ENCODE peak calls at places on chromosomes 11 and 22, in four cellular contexts. V is HepG2, Q is H1, X is GM12878. R is an unnamed sample.

GRCh38 chr22:43891360-43892182 is at the start of gene PNPLA5:
- DNase-seq in V (no peak), Q (peak), X (no peak), R (peak)

GRCh38 chr11:80109031-80109430 is 668.2 kb upstream of the TENM4 start:
- DNase-seq in Q (no peak), X (no peak), V (no peak), R (no peak)

GRCh38 chr11:121341609-121342008 is 49.0 kb downstream of the SC5D start:
- DNase-seq in Q (no peak), X (no peak), V (no peak), R (no peak)

GRCh38 chr11:26227311-26227710 is 104.6 kb upstream of the ANO3 start:
- DNase-seq in X (peak), Q (no peak), V (peak), R (peak)

GRCh38 chr11:75655619-75656018 is 13.2 kb downstream of the MAP6 start:
- DNase-seq in X (no peak), Q (no peak), V (no peak), R (no peak)

GRCh38 chr22:41523464-41524221 is 20.6 kb downstream of the POLR3H start:
- DNase-seq in Q (no peak), V (no peak), X (no peak), R (peak)

GRCh38 chr11:105878510-105878909 is 143.5 kb downstream of the MSANTD4 start:
- DNase-seq in X (no peak), Q (no peak), V (peak), R (no peak)

GRCh38 chr11:105024394-105024793 is 1.4 kb upstream of the CASP5 start:
- DNase-seq in V (no peak), X (no peak), Q (no peak), R (no peak)

GRCh38 chr11:1920909-1921575 is 1.5 kb downstream of the TNNT3 start:
- DNase-seq in V (no peak), Q (no peak), X (no peak), R (peak)

GRCh38 chr22:48391820-48392219 is 1435.9 kb downstream of the BRD1 start:
- DNase-seq in Q (peak), X (no peak), V (no peak), R (no peak)

GRCh38 chr11:88487646-88488045 is 150.1 kb upstream of the CTSC start:
- DNase-seq in Q (no peak), X (no peak), V (no peak), R (no peak)

GRCh38 chr22:17910561-17911311 is 113.6 kb downstream of the MICAL3 start:
- DNase-seq in V (no peak), Q (peak), X (no peak), R (peak)

GRCh38 chr11:13076961-13077360 is 67.8 kb downstream of the RASSF10 start:
- DNase-seq in X (no peak), Q (no peak), V (no peak), R (no peak)

GRCh38 chr11:125777309-125777708 is 1.3 kb downstream of the PATE2 start:
- DNase-seq in V (no peak), Q (no peak), X (no peak), R (no peak)

GRCh38 chr11:13152736-13153541 is 124.7 kb upstream of the BMAL1 start:
- DNase-seq in X (no peak), V (peak), Q (no peak), R (no peak)

GRCh38 chr11:22459053-22459452 is 120.9 kb downstream of the SLC17A6 start:
- DNase-seq in Q (no peak), X (no peak), V (no peak), R (no peak)

GRCh38 chr11:31267720-31268119 is 101.8 kb downstream of the DCDC1 start:
- DNase-seq in V (no peak), X (no peak), Q (no peak), R (no peak)

GRCh38 chr22:35766654-35767580 is 49.2 kb downstream of the APOL5 start:
- DNase-seq in V (no peak), X (no peak), Q (no peak), R (no peak)

GRCh38 chr11:116611998-116612620 is 160.7 kb downstream of the BUD13 start:
- DNase-seq in X (no peak), V (no peak), Q (no peak), R (no peak)

GRCh38 chr11:106917973-106918372 is 100.3 kb downstream of the GUCY1A2 start:
- DNase-seq in X (no peak), Q (peak), V (peak), R (peak)

GRCh38 chr11:58564226-58564625 is 11.4 kb downstream of the LPXN start:
- DNase-seq in X (no peak), Q (no peak), V (no peak), R (no peak)

DNA sequence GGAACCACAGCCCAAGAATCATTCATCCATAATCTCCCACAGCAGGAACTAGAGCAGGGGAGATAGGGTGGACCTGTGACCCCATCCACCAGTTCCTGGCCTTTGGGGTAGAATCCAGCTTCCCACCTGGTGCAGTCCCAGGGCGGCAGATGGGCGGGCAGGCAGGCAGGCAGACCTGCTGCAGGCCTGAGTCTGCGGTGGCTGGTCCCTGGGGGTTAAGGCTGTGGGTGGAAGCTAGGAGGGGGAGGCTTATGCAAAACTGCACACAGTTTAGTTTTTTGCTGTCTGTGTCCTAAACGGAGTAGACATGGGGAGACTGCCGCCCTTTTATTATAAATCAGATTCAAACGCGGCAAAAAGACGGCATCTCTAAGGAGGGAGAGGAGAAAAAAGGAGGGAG is 4.5 kb upstream of the NEFH start:
- DNase-seq in V (no peak), X (peak), Q (no peak), R (no peak)
- TF ChIP-seq TCF12 in V (no peak), X (no peak), Q (no peak), R (no peak)

GRCh38 chr11:113387605-113388211 is at the start of gene ANKK1:
- DNase-seq in V (no peak), Q (peak), X (no peak), R (peak)
- TF ChIP-seq TCF12 in V (no peak), Q (peak), X (no peak), R (no peak)

DNA sequence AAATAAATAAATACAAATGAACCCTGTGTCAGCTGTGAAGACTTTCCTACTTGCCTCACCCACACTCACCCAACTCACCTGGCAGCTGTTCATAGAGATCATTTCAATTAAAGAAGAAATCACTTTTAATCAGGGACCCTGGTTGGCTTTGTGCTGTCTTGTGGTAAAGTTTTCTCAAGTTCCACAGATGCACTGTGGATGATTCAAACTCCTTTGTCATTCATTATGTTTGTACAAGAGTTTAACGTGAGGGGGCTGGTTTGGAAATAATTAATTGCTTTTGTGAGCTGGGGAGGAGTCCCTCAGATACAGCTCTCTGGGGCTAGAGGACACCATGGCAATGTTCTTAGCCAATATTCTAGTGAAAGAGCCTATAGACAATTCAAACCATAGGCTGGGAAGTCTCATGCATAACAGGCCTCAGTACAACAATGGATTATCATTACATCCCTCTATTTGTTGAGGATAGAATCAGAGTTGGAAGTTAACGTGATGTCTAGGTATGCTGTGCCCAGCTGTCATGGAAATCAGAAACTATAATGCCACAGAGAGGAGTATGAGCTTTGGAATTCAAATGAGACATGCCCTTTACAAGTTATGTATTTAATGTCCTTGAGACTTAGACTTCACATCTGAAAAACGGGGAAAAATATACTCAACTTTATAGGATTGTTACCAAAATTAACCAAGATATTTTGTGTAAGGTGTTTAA is 698.5 kb downstream of the KCNA4 start:
- DNase-seq in Q (no peak), X (no peak), V (no peak), R (no peak)
- TF ChIP-seq TCF12 in Q (no peak), X (no peak), V (no peak), R (peak)

DNA sequence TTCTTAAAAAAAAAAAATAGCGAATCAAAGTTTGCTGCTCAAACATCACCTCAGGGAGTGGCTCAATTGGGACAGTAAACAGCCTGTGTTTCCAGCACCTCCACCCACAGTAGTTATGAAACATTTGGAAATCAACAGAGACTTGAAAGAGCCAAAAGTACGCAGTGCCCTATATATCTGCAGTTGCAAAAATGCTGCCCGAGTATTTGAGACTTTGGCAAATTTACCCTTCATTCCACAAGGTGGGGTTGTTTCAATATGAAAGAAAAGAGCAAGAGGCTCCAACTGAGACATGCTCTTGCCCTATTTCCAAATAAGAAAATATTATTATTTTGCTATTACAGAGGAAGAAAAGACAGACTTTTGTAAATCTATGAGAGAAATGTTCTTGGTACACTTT is 851.1 kb upstream of the RAG2 start:
- DNase-seq in Q (no peak), V (no peak), X (no peak), R (peak)
- TF ChIP-seq TCF12 in Q (no peak), V (no peak), X (no peak), R (no peak)

GRCh38 chr22:46910624-46911023 is 148.2 kb downstream of the TBC1D22A start:
- DNase-seq in X (no peak), V (no peak), Q (no peak), R (no peak)

GRCh38 chr22:46911341-46911740 is 148.9 kb downstream of the TBC1D22A start:
- DNase-seq in V (no peak), Q (peak), X (no peak), R (no peak)

GRCh38 chr22:46908641-46909107 is 146.2 kb downstream of the TBC1D22A start:
- DNase-seq in V (no peak), Q (peak), X (no peak), R (no peak)

GRCh38 chr22:46907578-46908215 is 145.2 kb downstream of the TBC1D22A start:
- DNase-seq in X (no peak), Q (peak), V (no peak), R (no peak)

DNA sequence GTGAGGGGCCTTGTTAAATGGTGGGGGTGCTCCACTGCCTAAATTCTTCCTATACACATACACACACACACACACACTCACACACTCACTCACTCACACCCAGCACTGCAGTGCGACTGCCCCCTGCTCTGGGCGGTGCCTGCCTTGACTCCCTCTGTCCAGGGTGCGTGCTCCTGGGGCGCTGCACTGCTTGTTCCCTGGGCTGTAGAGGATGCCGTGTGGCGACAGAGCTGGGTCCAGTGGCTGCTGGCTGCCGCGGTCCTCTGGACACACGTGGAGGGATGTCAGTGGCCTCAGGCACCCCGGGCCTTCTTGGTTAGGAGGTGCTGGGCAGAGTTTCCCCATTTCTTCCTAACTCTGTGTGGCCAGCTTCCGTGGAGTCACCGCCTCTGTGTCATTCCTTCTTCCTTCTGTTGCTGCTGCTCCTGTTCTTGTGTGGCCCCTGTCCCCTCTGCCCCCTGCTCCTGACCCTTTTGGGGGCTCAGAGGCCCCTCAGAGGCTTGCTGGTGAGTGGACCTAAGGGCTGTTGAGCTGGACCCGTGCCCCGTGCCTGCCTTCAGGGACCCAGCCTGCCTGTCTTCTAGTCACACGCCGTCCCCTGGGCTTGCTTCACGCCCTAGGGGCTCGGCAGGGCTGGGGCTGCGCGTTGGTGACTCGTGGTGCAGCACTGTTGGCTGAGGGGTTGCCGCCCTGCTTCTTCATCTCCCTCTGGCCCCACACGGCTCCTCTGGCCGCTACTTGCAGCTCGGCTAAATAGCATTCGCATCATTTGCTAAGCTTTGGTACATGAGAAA is 147.0 kb downstream of the TBC1D22A start:
- DNase-seq in X (no peak), Q (no peak), V (no peak), R (no peak)
- TF ChIP-seq TCF12 in X (no peak), Q (no peak), V (no peak), R (no peak)

GRCh38 chr11:119773016-119773415 is 44.0 kb upstream of the NECTIN1 start:
- DNase-seq in X (no peak), Q (no peak), V (no peak), R (peak)
- TF ChIP-seq TCF12 in X (no peak), Q (no peak), V (no peak), R (no peak)

DNA sequence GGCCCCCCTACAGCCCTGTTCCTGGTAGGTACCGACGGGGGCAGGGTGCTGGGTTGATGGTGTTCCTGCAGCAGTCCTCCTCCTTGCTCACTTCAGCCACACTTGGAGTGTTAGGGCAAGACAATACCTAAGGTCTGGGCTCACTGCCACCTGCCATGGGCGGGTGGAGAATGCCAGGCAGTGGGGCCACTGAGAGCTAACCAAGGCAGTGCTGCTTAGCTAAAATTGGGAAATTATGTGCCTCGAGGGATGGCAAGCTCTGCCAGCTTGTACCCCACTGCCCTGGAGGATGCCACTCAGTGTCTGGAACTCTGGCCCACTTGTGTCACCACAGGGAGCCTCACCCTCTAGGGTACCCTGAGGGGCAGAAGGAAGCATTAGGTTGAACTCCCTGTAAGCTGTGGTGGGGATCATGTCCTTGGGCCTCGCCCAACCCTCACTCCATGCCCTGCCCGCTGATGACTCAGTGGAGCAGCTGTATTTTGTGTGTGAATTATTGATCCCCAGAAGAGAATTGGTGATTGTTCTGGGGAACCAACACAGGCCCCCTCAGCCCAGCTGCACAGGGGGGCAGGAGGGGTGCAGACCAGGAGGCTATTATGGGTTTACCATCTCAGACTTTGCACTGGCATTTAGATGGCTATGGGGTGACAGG is 17.7 kb downstream of the PHLDB1 start:
- DNase-seq in Q (no peak), X (no peak), V (no peak), R (no peak)
- TF ChIP-seq TCF12 in Q (no peak), X (no peak), V (no peak), R (no peak)

DNA sequence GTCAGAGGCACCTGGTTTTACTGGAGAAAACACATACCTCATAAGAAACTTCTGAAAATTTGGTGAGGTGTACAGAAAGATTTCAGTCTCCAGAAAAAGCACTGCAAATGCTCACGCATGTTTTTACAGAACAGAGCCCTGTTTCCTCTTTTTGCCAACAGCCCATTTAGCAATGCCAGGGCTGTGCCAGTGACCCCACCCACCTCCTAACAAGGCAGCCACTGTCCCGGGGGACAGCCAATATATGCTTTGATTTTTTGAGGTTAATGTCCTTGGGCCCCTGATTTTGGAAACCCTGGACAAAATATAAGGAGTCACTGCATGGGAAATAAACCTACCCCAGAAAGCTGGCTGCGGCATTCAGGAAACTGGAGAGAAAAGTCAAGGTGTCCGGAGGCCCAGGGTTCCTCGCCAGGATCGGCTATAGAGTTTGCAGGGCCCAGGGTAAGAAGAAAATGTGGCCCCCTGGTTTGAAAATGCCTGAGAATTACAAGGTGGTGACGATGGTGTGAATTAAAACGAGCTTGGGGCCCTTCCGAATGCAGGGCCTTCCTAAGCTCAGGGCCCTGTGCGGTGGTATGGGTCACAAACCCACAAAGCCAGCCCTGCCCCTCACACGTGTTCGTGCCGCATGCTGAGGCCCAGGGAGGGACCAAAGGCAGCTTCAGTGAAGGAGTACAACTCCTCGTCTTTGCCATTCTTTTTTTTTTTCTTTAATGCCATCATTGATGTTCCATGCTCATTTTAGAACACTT is 71.1 kb upstream of the WNT7B start:
- DNase-seq in Q (no peak), X (no peak), V (no peak), R (no peak)
- TF ChIP-seq TCF12 in Q (no peak), X (no peak), V (no peak), R (no peak)

DNA sequence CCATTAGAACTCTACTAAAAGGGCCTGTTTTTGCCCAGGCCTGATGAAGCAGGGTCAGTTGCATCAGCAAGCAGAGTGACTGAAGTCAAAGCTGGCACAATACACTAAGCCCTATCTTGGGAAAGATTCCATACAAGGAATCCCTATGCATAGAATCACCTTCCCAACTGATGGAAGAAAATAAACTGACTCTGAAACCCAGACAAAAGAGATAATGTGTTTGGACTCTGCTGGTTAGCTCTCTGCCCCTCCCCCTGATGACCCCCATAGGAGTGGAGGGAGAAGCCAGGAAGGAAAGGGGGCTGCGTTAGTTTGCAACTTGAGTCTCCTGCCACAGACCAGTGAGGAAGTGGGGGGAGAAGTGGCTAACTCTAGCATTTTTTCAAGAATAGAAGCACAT is 32.9 kb downstream of the GALNT18 start:
- DNase-seq in X (no peak), Q (peak), V (no peak), R (no peak)
- TF ChIP-seq TCF12 in X (no peak), Q (no peak), V (no peak), R (no peak)

GRCh38 chr11:15723966-15724365 is 609.2 kb downstream of the INSC start:
- DNase-seq in X (no peak), V (no peak), Q (no peak), R (no peak)
- TF ChIP-seq TCF12 in X (no peak), V (no peak), Q (no peak), R (no peak)

R was measured in SK-N-SH.